ENCODE peak calls at places on chromosomes 5 and 9, in ten cellular contexts. One of them, this sample, is unnamed.

GRCh38 chr5:113034182-113034773 is 57.7 kb downstream of the DCP2 start:
- DNase-seq in dorsolateral prefrontal cortex: no peak
- DNase-seq in stimulated activated CD4-positive, alpha-beta T cell treated with anti-CD3 and anti-CD28 coated beads, Interleukin-1b, Interleukin-23, amount 100 ng/mL, for 4 hours: no peak
- DNase-seq in kidney glomerular epithelial cell: peak
- DNase-seq in cardiac muscle cell: no peak
- DNase-seq in SK-MEL-5: no peak
- DNase-seq in retina: no peak
- DNase-seq in HEK293T: no peak
- DNase-seq in GM20000: no peak
- DNase-seq in AG09319: peak
- DNase-seq in this sample: peak

GRCh38 chr9:522658-523057 is 308.0 kb downstream of the DOCK8 start:
- DNase-seq in dorsolateral prefrontal cortex: no peak
- DNase-seq in stimulated activated CD4-positive, alpha-beta T cell treated with anti-CD3 and anti-CD28 coated beads, Interleukin-1b, Interleukin-23, amount 100 ng/mL, for 4 hours: no peak
- DNase-seq in kidney glomerular epithelial cell: no peak
- DNase-seq in cardiac muscle cell: peak
- DNase-seq in SK-MEL-5: no peak
- DNase-seq in retina: no peak
- DNase-seq in HEK293T: no peak
- DNase-seq in GM20000: no peak
- DNase-seq in AG09319: no peak
- DNase-seq in this sample: peak

GRCh38 chr5:77960863-77961396 is 184.8 kb upstream of the TBCA start:
- DNase-seq in dorsolateral prefrontal cortex: no peak
- DNase-seq in stimulated activated CD4-positive, alpha-beta T cell treated with anti-CD3 and anti-CD28 coated beads, Interleukin-1b, Interleukin-23, amount 100 ng/mL, for 4 hours: no peak
- DNase-seq in kidney glomerular epithelial cell: no peak
- DNase-seq in cardiac muscle cell: no peak
- DNase-seq in SK-MEL-5: peak
- DNase-seq in retina: no peak
- DNase-seq in HEK293T: no peak
- DNase-seq in GM20000: no peak
- DNase-seq in AG09319: no peak
- DNase-seq in this sample: no peak

GRCh38 chr5:61933787-61934626 is 372.0 kb upstream of the KIF2A start:
- DNase-seq in dorsolateral prefrontal cortex: no peak
- DNase-seq in stimulated activated CD4-positive, alpha-beta T cell treated with anti-CD3 and anti-CD28 coated beads, Interleukin-1b, Interleukin-23, amount 100 ng/mL, for 4 hours: no peak
- DNase-seq in kidney glomerular epithelial cell: peak
- DNase-seq in cardiac muscle cell: peak
- DNase-seq in SK-MEL-5: peak
- DNase-seq in retina: peak
- DNase-seq in HEK293T: peak
- DNase-seq in GM20000: peak
- DNase-seq in AG09319: no peak
- DNase-seq in this sample: peak

GRCh38 chr5:40441733-40442132 is 238.0 kb upstream of the PTGER4 start:
- DNase-seq in dorsolateral prefrontal cortex: no peak
- DNase-seq in stimulated activated CD4-positive, alpha-beta T cell treated with anti-CD3 and anti-CD28 coated beads, Interleukin-1b, Interleukin-23, amount 100 ng/mL, for 4 hours: peak
- DNase-seq in kidney glomerular epithelial cell: no peak
- DNase-seq in cardiac muscle cell: no peak
- DNase-seq in SK-MEL-5: no peak
- DNase-seq in retina: no peak
- DNase-seq in HEK293T: no peak
- DNase-seq in GM20000: no peak
- DNase-seq in AG09319: no peak
- DNase-seq in this sample: no peak

GRCh38 chr5:43627028-43627427 is 24.0 kb downstream of the NNT start:
- DNase-seq in dorsolateral prefrontal cortex: no peak
- DNase-seq in stimulated activated CD4-positive, alpha-beta T cell treated with anti-CD3 and anti-CD28 coated beads, Interleukin-1b, Interleukin-23, amount 100 ng/mL, for 4 hours: no peak
- DNase-seq in kidney glomerular epithelial cell: peak
- DNase-seq in cardiac muscle cell: peak
- DNase-seq in SK-MEL-5: peak
- DNase-seq in retina: no peak
- DNase-seq in HEK293T: peak
- DNase-seq in GM20000: no peak
- DNase-seq in AG09319: no peak
- DNase-seq in this sample: peak

GRCh38 chr5:113495402-113495801 is 7.1 kb upstream of the MCC start:
- DNase-seq in dorsolateral prefrontal cortex: no peak
- DNase-seq in stimulated activated CD4-positive, alpha-beta T cell treated with anti-CD3 and anti-CD28 coated beads, Interleukin-1b, Interleukin-23, amount 100 ng/mL, for 4 hours: no peak
- DNase-seq in kidney glomerular epithelial cell: no peak
- DNase-seq in cardiac muscle cell: no peak
- DNase-seq in SK-MEL-5: no peak
- DNase-seq in retina: no peak
- DNase-seq in HEK293T: no peak
- DNase-seq in GM20000: no peak
- DNase-seq in AG09319: no peak
- DNase-seq in this sample: peak

GRCh38 chr5:132095745-132096084 is 22.1 kb downstream of the CSF2 start:
- DNase-seq in dorsolateral prefrontal cortex: no peak
- DNase-seq in stimulated activated CD4-positive, alpha-beta T cell treated with anti-CD3 and anti-CD28 coated beads, Interleukin-1b, Interleukin-23, amount 100 ng/mL, for 4 hours: no peak
- DNase-seq in kidney glomerular epithelial cell: no peak
- DNase-seq in cardiac muscle cell: no peak
- DNase-seq in SK-MEL-5: no peak
- DNase-seq in retina: no peak
- DNase-seq in HEK293T: no peak
- DNase-seq in GM20000: no peak
- DNase-seq in AG09319: no peak
- DNase-seq in this sample: no peak

GRCh38 chr5:135691116-135691515 is 112.3 kb upstream of the CXCL14 start:
- DNase-seq in dorsolateral prefrontal cortex: no peak
- DNase-seq in stimulated activated CD4-positive, alpha-beta T cell treated with anti-CD3 and anti-CD28 coated beads, Interleukin-1b, Interleukin-23, amount 100 ng/mL, for 4 hours: no peak
- DNase-seq in kidney glomerular epithelial cell: no peak
- DNase-seq in cardiac muscle cell: no peak
- DNase-seq in SK-MEL-5: no peak
- DNase-seq in retina: no peak
- DNase-seq in HEK293T: no peak
- DNase-seq in GM20000: no peak
- DNase-seq in AG09319: no peak
- DNase-seq in this sample: no peak

GRCh38 chr9:6024035-6024554 is 8.7 kb upstream of the RANBP6 start:
- DNase-seq in dorsolateral prefrontal cortex: no peak
- DNase-seq in stimulated activated CD4-positive, alpha-beta T cell treated with anti-CD3 and anti-CD28 coated beads, Interleukin-1b, Interleukin-23, amount 100 ng/mL, for 4 hours: no peak
- DNase-seq in kidney glomerular epithelial cell: no peak
- DNase-seq in cardiac muscle cell: peak
- DNase-seq in SK-MEL-5: peak
- DNase-seq in retina: peak
- DNase-seq in HEK293T: peak
- DNase-seq in GM20000: peak
- DNase-seq in AG09319: no peak
- DNase-seq in this sample: peak

GRCh38 chr9:136644593-136645342 is 17.9 kb upstream of the EGFL7 start:
- DNase-seq in dorsolateral prefrontal cortex: no peak
- DNase-seq in stimulated activated CD4-positive, alpha-beta T cell treated with anti-CD3 and anti-CD28 coated beads, Interleukin-1b, Interleukin-23, amount 100 ng/mL, for 4 hours: peak
- DNase-seq in kidney glomerular epithelial cell: no peak
- DNase-seq in cardiac muscle cell: peak
- DNase-seq in SK-MEL-5: peak
- DNase-seq in retina: peak
- DNase-seq in HEK293T: no peak
- DNase-seq in GM20000: peak
- DNase-seq in AG09319: no peak
- DNase-seq in this sample: no peak

GRCh38 chr5:113190347-113190746 is 213.7 kb downstream of the DCP2 start:
- DNase-seq in dorsolateral prefrontal cortex: no peak
- DNase-seq in stimulated activated CD4-positive, alpha-beta T cell treated with anti-CD3 and anti-CD28 coated beads, Interleukin-1b, Interleukin-23, amount 100 ng/mL, for 4 hours: no peak
- DNase-seq in kidney glomerular epithelial cell: no peak
- DNase-seq in cardiac muscle cell: no peak
- DNase-seq in SK-MEL-5: no peak
- DNase-seq in retina: no peak
- DNase-seq in HEK293T: no peak
- DNase-seq in GM20000: no peak
- DNase-seq in AG09319: no peak
- DNase-seq in this sample: peak

This sample was measured in GM23248.